ENCODE peak calls at places on chromosomes 6 and 20, in four cellular contexts. P, M, U and Q are unnamed samples.

GRCh38 chr6:34391711-34392496 is 565 bp downstream of the NUDT3 start:
- DNase-seq in U (peak; percentile 22), P (peak; percentile 5), M (peak; percentile 66), Q (peak; percentile 25)

GRCh38 chr6:89997456-89998445 is 103.5 kb downstream of the GJA10 start:
- DNase-seq in P (no peak), M (no peak), U (no peak), Q (no peak)

GRCh38 chr6:9620687-9621086 is 794.2 kb downstream of the TFAP2A start:
- DNase-seq in M (no peak), P (no peak), U (no peak), Q (no peak)

GRCh38 chr20:44664127-44664526 is 12.6 kb upstream of the ADA start:
- DNase-seq in P (no peak), M (no peak), U (no peak), Q (no peak)

GRCh38 chr6:136779682-136780081 is 12.6 kb downstream of the MAP3K5 start:
- DNase-seq in P (no peak), M (no peak), U (no peak), Q (no peak)

GRCh38 chr6:109008537-109008950 is 86.1 kb downstream of the SESN1 start:
- DNase-seq in M (no peak), U (no peak), P (no peak), Q (no peak)

GRCh38 chr6:53347921-53348435 is 772 bp downstream of the ELOVL5 start:
- DNase-seq in M (peak; percentile 41), P (peak; percentile 33), U (no peak), Q (peak; percentile 45)

GRCh38 chr6:148653138-148653776 is 93.6 kb upstream of the UST start:
- DNase-seq in U (no peak), M (no peak), P (no peak), Q (no peak)

GRCh38 chr6:142744836-142745235 is 200.1 kb downstream of the HIVEP2 start:
- DNase-seq in P (no peak), M (no peak), U (no peak), Q (no peak)

GRCh38 chr6:34806738-34807453 is 15.0 kb downstream of the BLTP3A start:
- DNase-seq in U (no peak), P (no peak), M (no peak), Q (no peak)

GRCh38 chr6:32182617-32183016 is 1.4 kb downstream of the AGER start:
- DNase-seq in P (no peak), M (no peak), U (no peak), Q (no peak)

GRCh38 chr6:75849329-75850025 is 100.4 kb downstream of the MYO6 start:
- DNase-seq in U (no peak), M (no peak), P (no peak), Q (no peak)

GRCh38 chr6:6577736-6578135 is 10.8 kb upstream of the LY86 start:
- DNase-seq in U (no peak), P (no peak), M (no peak), Q (no peak)

GRCh38 chr6:35432291-35432690 is 19.8 kb upstream of the FANCE start:
- DNase-seq in M (no peak), P (no peak), U (no peak), Q (no peak)

GRCh38 chr20:6014957-6015356 is 38.9 kb downstream of the LRRN4 start:
- DNase-seq in U (no peak), M (no peak), P (no peak), Q (no peak)

GRCh38 chr6:10271982-10272381 is 142.9 kb downstream of the TFAP2A start:
- DNase-seq in M (no peak), P (no peak), U (no peak), Q (no peak)

GRCh38 chr6:17826301-17826700 is 119.6 kb upstream of the NUP153 start:
- DNase-seq in M (no peak), U (no peak), P (no peak), Q (no peak)

GRCh38 chr20:15976047-15976731 is 597.1 kb downstream of the KIF16B start:
- DNase-seq in P (no peak), M (no peak), U (no peak), Q (no peak)

GRCh38 chr6:164085552-164086325 is 671.2 kb downstream of the QKI start:
- DNase-seq in M (no peak), P (no peak), U (no peak), Q (no peak)

GRCh38 chr6:56851541-56852248 is 103.2 kb upstream of the BEND6 start:
- DNase-seq in M (no peak), P (no peak), U (no peak), Q (no peak)

GRCh38 chr6:834190-834589 is 141.3 kb upstream of the EXOC2 start:
- DNase-seq in P (no peak), U (no peak), M (no peak), Q (no peak)

GRCh38 chr20:9392892-9393857 is 121.2 kb upstream of the LAMP5 start:
- DNase-seq in U (no peak), P (no peak), M (no peak), Q (no peak)

GRCh38 chr6:1593286-1593957 is 16.3 kb upstream of the FOXC1 start:
- DNase-seq in M (no peak), P (no peak), U (no peak), Q (no peak)

GRCh38 chr20:16747291-16747811 is 807 bp upstream of the OTOR start:
- DNase-seq in U (no peak), M (no peak), P (no peak), Q (no peak)

GRCh38 chr6:33213166-33213988 is 5.1 kb downstream of the RING1 start:
- DNase-seq in P (no peak), U (no peak), M (no peak), Q (no peak)

GRCh38 chr20:235891-236290 is 8.8 kb downstream of the DEFB129 start:
- DNase-seq in U (no peak), M (no peak), P (no peak), Q (no peak)

GRCh38 chr20:8361779-8362178 is 229.7 kb downstream of the PLCB1 start:
- DNase-seq in U (no peak), P (no peak), M (no peak), Q (no peak)

GRCh38 chr20:48841196-48841860 is 13.5 kb upstream of the PREX1 start:
- DNase-seq in P (no peak), M (no peak), U (no peak), Q (no peak)

GRCh38 chr6:22356362-22356940 is 59.6 kb upstream of the PRL start:
- DNase-seq in M (no peak), U (no peak), P (no peak), Q (no peak)

GRCh38 chr20:63553251-63553932 is 567 bp upstream of the FNDC11 start:
- DNase-seq in U (peak; percentile 77), M (peak; percentile 92), P (peak; percentile 83), Q (peak; percentile 93)

GRCh38 chr20:6746901-6747609 is 20.4 kb upstream of the BMP2 start:
- DNase-seq in U (no peak), P (no peak), M (no peak), Q (no peak)

GRCh38 chr20:32463642-32464400 is 105.7 kb downstream of the ASXL1 start:
- DNase-seq in P (no peak), U (no peak), M (no peak), Q (no peak)

GRCh38 chr6:5085638-5086293 is 625 bp downstream of the PPP1R3G start:
- DNase-seq in M (no peak), U (no peak), P (no peak), Q (no peak)

GRCh38 chr20:16575390-16576140 is 2.3 kb upstream of the KIF16B start:
- DNase-seq in M (no peak), U (no peak), P (no peak), Q (no peak)

GRCh38 chr6:20404641-20405032 is 3.0 kb downstream of the E2F3 start:
- DNase-seq in M (peak; percentile 41), U (peak; percentile 34), P (peak; percentile 53), Q (peak; percentile 35)

GRCh38 chr6:148520109-148520841 is 177.6 kb downstream of the SASH1 start:
- DNase-seq in M (no peak), U (no peak), P (no peak), Q (no peak)

GRCh38 chr6:166572370-166573261 is 13.9 kb downstream of the RAMACL start:
- DNase-seq in M (no peak), U (no peak), P (no peak), Q (no peak)

GRCh38 chr20:34311118-34312023 is 8.2 kb upstream of the AHCY start:
- DNase-seq in U (no peak), P (no peak), M (no peak), Q (no peak)

GRCh38 chr20:62010551-62011402 is 54.9 kb downstream of the TAF4 start:
- DNase-seq in M (peak; percentile 47), U (peak; percentile 45), P (peak; percentile 61), Q (peak; percentile 36)